ENCODE peak calls at places on chromosomes 3 and 15, in four cellular contexts. M is aorta, L is DND-41, Z is brain microvascular endothelial cell. G is an unnamed sample. For H3K36me3, the result is how much of the 10 kb centered on the place peaks cover.

GRCh38 chr3:73258057-73258456 is 196.6 kb downstream of the EBLN2 start:
- DNase-seq in L (no peak), Z (no peak), M (no peak), G (no peak)

GRCh38 chr15:43880406-43881184 is 53.8 kb downstream of the WDR76 start:
- DNase-seq in M (no peak), L (no peak), Z (no peak), G (no peak)

GRCh38 chr15:80182611-80183210 is 29.9 kb downstream of the FAH start:
- DNase-seq in L (no peak), M (peak), Z (peak), G (peak)

GRCh38 chr3:112871735-112872134 is 25.1 kb upstream of the CD200R1L start:
- DNase-seq in L (no peak), Z (no peak), M (no peak), G (no peak)

GRCh38 chr3:111595239-111595638 is at the start of gene ZBED2:
- DNase-seq in M (no peak), L (no peak), Z (no peak), G (no peak)

GRCh38 chr15:66934315-66934930 is 131.0 kb upstream of the SMAD3 start:
- DNase-seq in L (no peak), Z (no peak), M (no peak), G (no peak)

GRCh38 chr3:113697192-113698090 is 999 bp upstream of the USF3 start:
- DNase-seq in Z (no peak), L (peak), M (peak), G (peak)

GRCh38 chr3:170714562-170715535 is 129.0 kb upstream of the SLC7A14 start:
- DNase-seq in Z (peak), L (no peak), M (no peak), G (peak)

GRCh38 chr3:45182915-45183881 is 37.0 kb upstream of the CDCP1 start:
- DNase-seq in M (no peak), L (no peak), Z (peak), G (peak)

GRCh38 chr3:15636028-15636709 is 34.6 kb downstream of the BTD start:
- DNase-seq in M (no peak), Z (peak), L (peak), G (peak)

GRCh38 chr3:20776717-20777116 is 590.7 kb upstream of the SGO1 start:
- DNase-seq in L (no peak), M (no peak), Z (no peak), G (no peak)

GRCh38 chr15:48617619-48618018 is 27.9 kb downstream of the FBN1 start:
- DNase-seq in Z (peak), L (no peak), M (peak), G (no peak)

GRCh38 chr3:186067360-186068242 is 41.3 kb downstream of the ETV5 start:
- DNase-seq in M (no peak), Z (no peak), L (no peak), G (no peak)

GRCh38 chr15:39318231-39318630 is 262.6 kb upstream of the THBS1 start:
- DNase-seq in M (no peak), Z (no peak), L (no peak), G (no peak)

GRCh38 chr3:30689202-30689641 is 82.8 kb downstream of the TGFBR2 start:
- DNase-seq in M (peak), L (no peak), Z (peak), G (peak)

GRCh38 chr3:11530153-11530721 is 113.5 kb downstream of the VGLL4 start:
- DNase-seq in Z (peak), M (peak), L (no peak), G (no peak)

GRCh38 chr3:170909129-170909903 is 879 bp upstream of the EIF5A2 start:
- DNase-seq in L (no peak), Z (peak), M (peak), G (peak)

GRCh38 chr3:21462151-21462550 is 288.9 kb downstream of the ZNF385D start:
- DNase-seq in L (no peak), M (no peak), Z (no peak), G (no peak)

GRCh38 chr3:9689757-9690156 is 13.9 kb upstream of the CPNE9 start:
- DNase-seq in L (no peak), Z (no peak), M (no peak), G (no peak)
- H3K36me3 ChIP-seq in L (half or more), Z (half or more), M (under half), G (under half)

GRCh38 chr3:29557186-29557585 is 276.3 kb downstream of the RBMS3 start:
- DNase-seq in M (no peak), L (no peak), Z (no peak), G (no peak)

GRCh38 chr3:29555590-29555989 is 274.7 kb downstream of the RBMS3 start:
- DNase-seq in M (no peak), Z (no peak), L (no peak), G (no peak)

GRCh38 chr3:29554584-29554983 is 273.7 kb downstream of the RBMS3 start:
- DNase-seq in M (no peak), L (no peak), Z (no peak), G (no peak)

GRCh38 chr3:29560031-29560430 is 279.2 kb downstream of the RBMS3 start:
- DNase-seq in L (no peak), Z (no peak), M (no peak), G (no peak)

GRCh38 chr3:29557825-29558224 is 277.0 kb downstream of the RBMS3 start:
- DNase-seq in M (no peak), Z (no peak), L (no peak), G (no peak)
- H3K27ac ChIP-seq in M (no peak), Z (no peak), L (no peak), G (no peak)

DNA sequence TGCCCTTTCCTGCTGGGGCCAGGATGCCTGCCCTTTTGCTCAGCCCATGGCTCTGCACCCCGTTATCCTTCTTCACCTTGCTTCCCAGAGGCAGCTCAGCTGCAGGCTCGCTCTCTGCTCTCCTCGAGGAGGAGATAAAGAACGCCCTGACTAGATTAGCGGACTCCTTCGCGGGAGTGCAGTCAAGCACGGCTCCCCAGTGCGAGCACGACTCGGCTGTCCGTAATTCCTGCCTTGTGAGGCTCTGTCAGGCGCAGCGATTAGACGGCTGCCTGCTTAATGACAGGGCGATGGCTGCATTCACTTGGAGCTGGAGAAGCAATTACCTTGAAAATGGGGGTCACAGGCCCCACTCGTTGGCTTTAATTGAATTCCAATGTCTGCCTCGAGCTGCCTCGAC is 25.9 kb downstream of the TLE3 start:
- DNase-seq in L (no peak), M (no peak), Z (no peak), G (no peak)
- H3K36me3 ChIP-seq in L (half or more), M (under half), Z (half or more), G (half or more)

DNA sequence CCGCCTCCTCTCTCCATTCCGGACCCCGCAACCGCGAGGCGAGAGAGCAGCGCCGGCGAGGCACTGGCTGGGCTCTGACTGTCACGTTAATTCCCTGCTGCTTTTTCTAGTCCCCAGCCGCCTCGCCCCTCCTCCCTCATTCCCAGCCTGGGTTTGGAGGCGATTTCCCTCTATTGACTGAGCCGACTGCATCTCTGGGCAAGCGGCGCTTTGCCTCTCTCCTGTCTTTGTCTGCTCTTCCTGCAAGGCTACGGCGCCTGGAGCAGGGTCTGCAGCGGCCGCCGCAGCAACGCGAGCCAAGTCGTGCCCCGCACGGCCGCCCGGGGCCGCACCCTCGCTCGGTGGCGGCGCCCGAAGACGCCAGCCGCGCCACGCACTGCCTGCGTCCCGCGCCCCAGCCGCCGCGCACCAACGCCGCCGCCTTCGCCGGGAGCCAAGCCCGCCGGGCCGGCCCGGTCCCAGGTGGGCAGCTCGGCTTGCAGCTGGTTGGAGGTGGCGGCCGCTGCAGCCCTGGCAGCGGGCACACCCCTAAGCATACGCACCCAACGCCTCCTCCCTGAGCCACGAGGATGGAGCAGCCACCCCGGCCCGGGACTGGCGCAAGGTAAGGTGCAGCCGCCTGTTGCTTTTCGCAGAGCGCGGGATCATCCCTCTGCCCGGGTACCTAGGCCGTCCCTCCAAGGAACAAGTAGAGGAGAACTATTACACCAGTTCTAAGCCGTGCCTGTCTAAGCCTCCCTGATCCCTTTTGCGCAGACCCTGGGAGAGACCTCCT is at the start of gene LRRC3B:
- DNase-seq in Z (no peak), M (no peak), L (no peak), G (no peak)
- H3K27ac ChIP-seq in Z (no peak), M (no peak), L (no peak), G (no peak)

DNA sequence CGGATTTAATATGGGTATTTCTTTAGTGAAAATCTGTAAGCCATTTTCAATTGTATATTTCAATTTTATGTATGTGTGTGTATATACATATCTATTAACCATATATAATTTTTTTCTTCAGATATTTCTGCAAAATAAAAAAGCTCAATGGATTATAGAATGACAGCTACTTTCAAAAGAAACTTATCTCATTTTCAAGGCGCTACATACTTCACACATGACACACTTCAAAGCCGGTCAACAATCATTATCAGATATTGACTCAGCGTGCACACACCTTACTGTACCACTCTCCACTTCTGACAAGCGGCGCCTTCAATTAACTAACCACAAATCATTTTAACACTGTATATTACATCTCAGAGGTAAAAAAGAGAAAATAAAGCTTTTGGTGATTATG is 39.6 kb downstream of the ATP13A3 start:
- DNase-seq in Z (no peak), M (no peak), L (no peak), G (no peak)
- H3K36me3 ChIP-seq in Z (half or more), M (under half), L (half or more), G (under half)

DNA sequence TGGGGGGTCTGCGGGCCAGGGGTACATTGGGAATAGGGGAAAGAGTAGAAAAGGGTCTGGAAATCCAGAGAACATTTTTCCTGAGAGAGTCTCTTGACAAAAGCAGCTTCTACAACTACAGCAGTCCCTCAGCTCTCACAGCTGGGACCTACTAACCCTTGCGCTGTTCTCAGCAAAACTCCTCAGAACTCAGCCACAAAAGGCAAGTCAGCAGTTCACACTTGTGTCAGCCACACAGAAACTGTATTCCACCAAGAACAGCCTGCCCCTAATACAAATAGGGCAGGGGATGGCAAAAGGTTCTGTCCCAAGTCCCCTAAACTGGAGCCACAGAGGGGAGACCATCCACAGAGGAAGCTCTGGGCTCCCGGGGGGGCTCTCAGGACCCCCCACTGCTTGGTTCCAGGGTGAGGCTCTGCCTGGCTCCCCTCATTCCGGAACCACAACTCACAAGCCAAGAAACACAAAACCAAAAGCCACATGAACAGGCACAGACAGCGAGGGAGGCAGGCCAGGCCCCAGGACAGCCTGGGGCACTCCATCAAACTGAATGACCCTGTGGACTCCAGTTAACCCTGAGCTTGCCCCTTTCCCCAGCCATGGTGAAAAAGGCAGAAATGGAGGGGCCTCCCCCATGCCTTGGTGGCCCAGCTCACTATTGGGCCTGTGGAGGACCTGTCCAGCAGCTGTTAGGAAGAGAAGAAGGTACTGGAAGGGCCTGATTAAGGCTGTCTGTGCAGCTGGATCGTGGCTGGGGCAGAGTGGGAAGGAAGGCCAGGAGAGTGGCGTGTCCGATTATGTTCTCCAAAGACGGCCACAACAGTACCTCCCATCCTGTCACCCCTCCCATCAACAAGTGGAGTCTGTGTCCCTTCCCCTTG is 162.0 kb downstream of the CHSY1 start:
- DNase-seq in M (no peak), Z (no peak), L (no peak), G (no peak)
- H3K27ac ChIP-seq in M (no peak), Z (no peak), L (no peak), G (no peak)